ENCODE peak calls at places on chromosome 5, in five cellular contexts. One of them, this sample, is unnamed.

GRCh38 chr5:180628827-180629702 is 20.3 kb downstream of the FLT4 start:
- DNase-seq in adrenal gland: no peak
- DNase-seq in ovary: no peak
- DNase-seq in IMR-90: no peak
- DNase-seq in GM12891: no peak
- DNase-seq in this sample: no peak

GRCh38 chr5:33810491-33811120 is 81.2 kb downstream of the ADAMTS12 start:
- DNase-seq in adrenal gland: no peak
- DNase-seq in ovary: no peak
- DNase-seq in IMR-90: peak; percentile 50
- DNase-seq in GM12891: no peak
- DNase-seq in this sample: no peak

GRCh38 chr5:116668361-116668760 is 93.7 kb upstream of the SEMA6A start:
- DNase-seq in ovary: no peak
- DNase-seq in GM12891: no peak
- DNase-seq in adrenal gland: no peak
- DNase-seq in IMR-90: no peak
- DNase-seq in this sample: no peak

GRCh38 chr5:122287101-122287500 is 24.9 kb upstream of the SNCAIP start:
- DNase-seq in IMR-90: no peak
- DNase-seq in GM12891: no peak
- DNase-seq in adrenal gland: no peak
- DNase-seq in ovary: no peak
- DNase-seq in this sample: no peak

GRCh38 chr5:172305380-172305779 is 21.8 kb upstream of the UBTD2 start:
- DNase-seq in IMR-90: no peak
- DNase-seq in adrenal gland: no peak
- DNase-seq in ovary: no peak
- DNase-seq in GM12891: no peak
- DNase-seq in this sample: no peak

GRCh38 chr5:74833537-74834266 is 32.5 kb downstream of the FAM169A start:
- DNase-seq in adrenal gland: no peak
- DNase-seq in IMR-90: no peak
- DNase-seq in GM12891: no peak
- DNase-seq in ovary: no peak
- DNase-seq in this sample: no peak

GRCh38 chr5:956941-957729 is 51.5 kb upstream of the NKD2 start:
- DNase-seq in IMR-90: peak; percentile 90
- DNase-seq in adrenal gland: no peak
- DNase-seq in GM12891: no peak
- DNase-seq in ovary: no peak
- DNase-seq in this sample: peak; percentile 96

GRCh38 chr5:1027631-1028441 is 19.2 kb downstream of the NKD2 start:
- DNase-seq in GM12891: no peak
- DNase-seq in ovary: peak; percentile 13
- DNase-seq in adrenal gland: peak; percentile 10
- DNase-seq in IMR-90: no peak
- DNase-seq in this sample: no peak

GRCh38 chr5:43099615-43100014 is 21.1 kb upstream of the ZNF131 start:
- DNase-seq in IMR-90: no peak
- DNase-seq in adrenal gland: no peak
- DNase-seq in GM12891: no peak
- DNase-seq in ovary: no peak
- DNase-seq in this sample: no peak

GRCh38 chr5:176647870-176648466 is 684 bp downstream of the TSPAN17 start:
- DNase-seq in GM12891: no peak
- DNase-seq in IMR-90: no peak
- DNase-seq in ovary: peak; percentile 81
- DNase-seq in adrenal gland: peak; percentile 75
- DNase-seq in this sample: peak; percentile 59

DNA sequence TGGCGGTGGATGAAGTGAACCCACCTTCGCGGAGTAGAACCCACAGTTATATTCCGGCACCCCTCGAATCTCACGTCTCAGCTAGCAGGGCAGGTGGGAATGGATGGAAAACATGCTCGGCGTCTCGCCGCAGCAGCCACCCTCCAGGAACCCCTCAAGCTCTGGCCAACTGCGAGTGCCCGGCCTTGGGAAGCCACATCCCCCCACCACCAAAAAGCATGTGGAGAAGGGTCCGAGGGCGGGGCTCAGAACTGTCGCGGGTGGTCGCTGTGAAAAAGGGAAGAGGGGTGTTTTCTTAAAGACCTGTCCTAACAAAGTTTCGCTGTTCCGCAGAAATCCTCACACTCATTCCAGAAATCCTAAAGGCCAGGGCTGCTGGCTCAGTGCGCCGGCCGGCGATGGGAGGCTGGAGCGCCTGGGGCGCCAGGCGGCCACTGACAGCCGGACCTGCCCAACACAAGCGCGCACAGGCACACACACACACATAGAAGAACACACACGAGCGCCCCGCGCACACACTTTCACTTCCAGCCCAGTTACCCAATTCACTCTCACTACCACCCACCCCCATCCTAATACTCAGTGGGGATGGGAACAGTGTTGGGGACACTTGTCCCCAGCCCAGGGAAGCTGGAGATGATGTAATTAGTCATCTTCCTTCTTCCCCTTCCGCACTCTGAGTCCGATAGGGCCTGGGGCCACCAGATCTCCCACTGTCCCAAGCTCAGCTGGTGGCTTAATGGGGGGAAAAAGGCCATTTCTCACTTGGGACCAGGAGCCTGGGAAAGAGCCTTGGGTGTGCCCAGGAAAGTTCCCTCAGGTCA is 2.0 kb downstream of the EBF1 start:
- DNase-seq in ovary: peak; percentile 68
- DNase-seq in GM12891: no peak
- DNase-seq in adrenal gland: peak; percentile 40
- DNase-seq in IMR-90: peak; percentile 25
- DNase-seq in this sample: no peak
- TF ChIP-seq POLR2A in ovary: peak; percentile 28
- TF ChIP-seq POLR2A in GM12891: no peak
- TF ChIP-seq POLR2A in adrenal gland: no peak
- TF ChIP-seq POLR2A in IMR-90: no peak
- TF ChIP-seq POLR2A in this sample: no peak

GRCh38 chr5:162174358-162174757 is 106.8 kb downstream of the GABRG2 start:
- DNase-seq in adrenal gland: no peak
- DNase-seq in IMR-90: no peak
- DNase-seq in ovary: no peak
- DNase-seq in GM12891: no peak
- DNase-seq in this sample: no peak
- TF ChIP-seq POLR2A in adrenal gland: no peak
- TF ChIP-seq POLR2A in IMR-90: no peak
- TF ChIP-seq POLR2A in ovary: no peak
- TF ChIP-seq POLR2A in GM12891: no peak
- TF ChIP-seq POLR2A in this sample: no peak

DNA sequence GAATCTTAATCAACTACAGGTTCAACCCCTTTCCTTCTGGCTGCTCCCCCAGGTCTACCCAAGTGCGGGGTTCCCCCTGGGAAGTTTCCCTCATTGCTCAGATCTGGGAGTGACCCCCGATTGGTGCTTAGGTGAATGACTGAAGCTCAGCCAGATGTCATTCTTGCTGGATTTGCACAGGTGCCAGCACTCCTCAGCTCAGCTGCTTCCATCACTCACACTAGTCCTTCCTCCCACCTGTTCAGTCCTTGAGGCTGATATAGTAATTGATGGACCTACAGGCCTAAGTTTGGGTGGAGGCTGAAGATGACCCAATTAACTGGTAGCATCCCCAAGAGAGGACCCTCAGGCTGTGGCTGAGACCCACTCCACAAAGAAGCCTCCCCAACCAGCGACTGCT is 32.9 kb downstream of the PRLR start:
- DNase-seq in GM12891: no peak
- DNase-seq in ovary: no peak
- DNase-seq in adrenal gland: no peak
- DNase-seq in IMR-90: no peak
- DNase-seq in this sample: no peak
- TF ChIP-seq POLR2A in GM12891: no peak
- TF ChIP-seq POLR2A in ovary: no peak
- TF ChIP-seq POLR2A in adrenal gland: no peak
- TF ChIP-seq POLR2A in IMR-90: no peak
- TF ChIP-seq POLR2A in this sample: no peak

DNA sequence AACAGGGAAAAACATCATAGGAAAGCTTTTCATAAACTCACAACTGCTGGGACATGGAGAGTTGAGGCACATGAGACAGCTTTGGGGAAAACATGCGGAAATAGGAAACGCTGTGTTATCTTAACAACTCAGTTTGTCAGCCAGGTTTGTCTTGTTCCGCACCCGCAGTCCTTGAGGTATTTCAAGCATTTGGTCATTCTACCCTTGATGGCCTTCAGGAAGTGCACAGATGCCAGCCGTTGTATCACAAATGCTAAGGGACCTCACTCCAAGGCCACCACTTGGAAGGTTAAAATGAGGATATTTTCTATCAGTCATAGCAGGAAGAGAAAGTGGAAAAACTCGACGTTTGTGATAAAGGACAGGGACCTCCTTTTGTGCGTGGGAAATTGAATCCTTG is 83.8 kb downstream of the TRIO start:
- DNase-seq in ovary: no peak
- DNase-seq in IMR-90: no peak
- DNase-seq in adrenal gland: peak; percentile 61
- DNase-seq in GM12891: no peak
- DNase-seq in this sample: no peak
- TF ChIP-seq POLR2A in ovary: no peak
- TF ChIP-seq POLR2A in IMR-90: no peak
- TF ChIP-seq POLR2A in adrenal gland: no peak
- TF ChIP-seq POLR2A in GM12891: no peak
- TF ChIP-seq POLR2A in this sample: no peak

DNA sequence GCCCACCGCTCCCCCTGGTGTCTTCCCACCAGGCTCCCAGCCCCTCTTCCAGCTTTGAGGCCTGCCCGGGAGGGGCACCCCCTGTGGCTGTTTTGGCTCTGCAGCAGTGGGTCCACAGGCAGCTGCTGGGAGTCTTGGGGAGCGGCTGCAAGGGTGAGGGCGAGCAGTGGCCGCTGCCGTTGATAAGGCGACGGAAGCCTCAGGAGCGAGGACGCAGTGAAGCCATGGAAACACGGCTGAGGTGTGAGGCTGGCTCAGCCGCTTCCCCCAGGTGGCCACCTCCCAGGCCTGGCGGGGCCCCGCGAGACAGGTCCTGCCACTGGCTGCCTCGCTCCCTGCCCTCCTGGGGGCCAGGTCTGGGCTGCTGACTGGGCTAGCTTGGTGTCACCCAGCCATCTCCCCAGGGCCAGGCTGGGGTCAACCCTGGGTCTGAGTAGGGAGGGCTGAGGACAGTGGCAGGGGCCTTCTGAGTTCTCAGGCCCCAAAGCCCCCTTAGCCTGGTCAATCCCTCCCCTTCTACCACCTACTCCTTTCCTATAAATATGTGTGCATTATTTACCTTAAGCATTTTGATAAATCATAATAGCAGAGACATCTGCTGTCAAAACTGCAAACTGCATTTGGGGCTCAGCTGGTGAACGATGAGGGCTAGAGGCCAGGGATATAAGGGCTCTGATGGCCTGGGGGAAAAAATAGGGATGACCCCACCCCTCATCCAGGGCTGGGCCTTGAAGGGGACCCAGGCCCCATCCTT is 41.7 kb downstream of the CXXC5 start:
- DNase-seq in adrenal gland: no peak
- DNase-seq in IMR-90: no peak
- DNase-seq in GM12891: peak; percentile 64
- DNase-seq in ovary: no peak
- DNase-seq in this sample: no peak
- TF ChIP-seq POLR2A in adrenal gland: no peak
- TF ChIP-seq POLR2A in IMR-90: no peak
- TF ChIP-seq POLR2A in GM12891: no peak
- TF ChIP-seq POLR2A in ovary: no peak
- TF ChIP-seq POLR2A in this sample: no peak

This sample was measured in H54.